ENCODE peak calls at places on chromosomes 11 and 22, in six cellular contexts. G, R, X, J, P and V are unnamed samples.

GRCh38 chr11:130122141-130122575 is 37.4 kb upstream of the ST14 start:
- DNase-seq in G (no peak), R (no peak), X (no peak), J (no peak), P (no peak), V (no peak)

GRCh38 chr11:93329936-93330445 is 551 bp upstream of the DEUP1 start:
- DNase-seq in G (no peak), R (no peak), X (peak; percentile 18), J (peak; percentile 4), P (no peak), V (no peak)

GRCh38 chr11:33692013-33692504 is 8.6 kb downstream of the C11orf91 start:
- DNase-seq in G (peak; percentile 75), R (peak; percentile 92), X (no peak), J (peak; percentile 98), P (peak; percentile 47), V (no peak)

GRCh38 chr11:119432484-119433368 is 9.8 kb upstream of the THY1 start:
- DNase-seq in G (no peak), R (no peak), X (no peak), J (peak; percentile 91), P (no peak), V (peak; percentile 49)

GRCh38 chr11:57597971-57598830 is 716 bp downstream of the SERPING1 start:
- DNase-seq in G (peak; percentile 66), R (peak; percentile 89), X (peak; percentile 77), J (peak; percentile 83), P (peak; percentile 86), V (no peak)

GRCh38 chr11:134606251-134606650 is 194.2 kb upstream of the B3GAT1 start:
- DNase-seq in G (no peak), R (no peak), X (no peak), J (no peak), P (no peak), V (no peak)

GRCh38 chr22:38572065-38572464 is 2.1 kb upstream of the DMC1 start:
- DNase-seq in G (peak; percentile 37), R (no peak), X (peak; percentile 35), J (peak; percentile 80), P (no peak), V (peak; percentile 72)

GRCh38 chr11:19739872-19740271 is 27.2 kb downstream of the NAV2 start:
- DNase-seq in G (no peak), R (no peak), X (no peak), J (peak; percentile 65), P (no peak), V (no peak)

GRCh38 chr11:19344661-19345518 is 104.1 kb upstream of the E2F8 start:
- DNase-seq in G (peak; percentile 49), R (no peak), X (no peak), J (peak; percentile 86), P (peak; percentile 42), V (no peak)

GRCh38 chr11:103529217-103529684 is 420.0 kb downstream of the DYNC2H1 start:
- DNase-seq in G (no peak), R (no peak), X (no peak), J (peak; percentile 94), P (no peak), V (no peak)

GRCh38 chr11:114166897-114167323 is 107.4 kb downstream of the ZBTB16 start:
- DNase-seq in G (peak; percentile 55), R (no peak), X (no peak), J (peak; percentile 88), P (no peak), V (no peak)

GRCh38 chr11:20536784-20537183 is 62.6 kb upstream of the SLC6A5 start:
- DNase-seq in G (no peak), R (no peak), X (no peak), J (no peak), P (no peak), V (no peak)

GRCh38 chr22:49364398-49364797 is 463.3 kb downstream of the BRD1 start:
- DNase-seq in G (no peak), R (no peak), X (no peak), J (no peak), P (no peak), V (no peak)

GRCh38 chr22:39622881-39623367 is 52.4 kb downstream of the CACNA1I start:
- DNase-seq in G (peak; percentile 47), R (no peak), X (peak; percentile 61), J (peak; percentile 48), P (peak; percentile 52), V (peak; percentile 86)

GRCh38 chr11:799641-800316 is 1.7 kb upstream of the SLC25A22 start:
- DNase-seq in G (no peak), R (no peak), X (no peak), J (no peak), P (no peak), V (no peak)

GRCh38 chr11:2777871-2778629 is 78.3 kb upstream of the KCNQ1OT1 start:
- DNase-seq in G (peak; percentile 24), R (peak; percentile 61), X (peak; percentile 57), J (no peak), P (peak; percentile 16), V (no peak)

GRCh38 chr11:2778630-2779498 is 79.1 kb upstream of the KCNQ1OT1 start:
- DNase-seq in G (peak; percentile 97), R (peak; percentile 89), X (peak; percentile 85), J (peak; percentile 65), P (peak; percentile 78), V (no peak)

GRCh38 chr11:2776351-2777061 is 76.7 kb upstream of the KCNQ1OT1 start:
- DNase-seq in G (peak; percentile 14), R (peak; percentile 59), X (no peak), J (no peak), P (no peak), V (no peak)

GRCh38 chr11:2775626-2776350 is 76.0 kb upstream of the KCNQ1OT1 start:
- DNase-seq in G (no peak), R (peak; percentile 54), X (no peak), J (no peak), P (no peak), V (no peak)

GRCh38 chr11:2777396-2777795 is 77.6 kb upstream of the KCNQ1OT1 start:
- DNase-seq in G (peak; percentile 45), R (peak; percentile 63), X (no peak), J (peak; percentile 42), P (peak; percentile 7), V (no peak)
- H3K27ac ChIP-seq in G (peak overlapping the region; percentile 91), R (no peak overlapping the region), X (no peak overlapping the region), J (no peak overlapping the region), P (peak overlapping the region; percentile 96), V (no peak overlapping the region)

GRCh38 chr11:86804871-86805415 is 4.6 kb downstream of the PRSS23 start:
- DNase-seq in G (no peak), R (no peak), X (no peak), J (peak; percentile 66), P (no peak), V (no peak)
- H3K4me3 ChIP-seq in G (no peak overlapping the region), R (no peak overlapping the region), X (no peak overlapping the region), J (peak overlapping the region; percentile 24), P (no peak overlapping the region), V (no peak overlapping the region)

GRCh38 chr11:106473089-106473722 is 395.7 kb downstream of the AASDHPPT start:
- DNase-seq in G (no peak), R (no peak), X (no peak), J (peak; percentile 39), P (no peak), V (no peak)

GRCh38 chr11:106475181-106475580 is 397.7 kb downstream of the AASDHPPT start:
- DNase-seq in G (no peak), R (no peak), X (no peak), J (no peak), P (no peak), V (no peak)

GRCh38 chr11:106480581-106481185 is 403.2 kb downstream of the AASDHPPT start:
- DNase-seq in G (no peak), R (no peak), X (no peak), J (no peak), P (no peak), V (no peak)

GRCh38 chr11:106474274-106474673 is 396.8 kb downstream of the AASDHPPT start:
- DNase-seq in G (no peak), R (no peak), X (no peak), J (no peak), P (no peak), V (no peak)

DNA sequence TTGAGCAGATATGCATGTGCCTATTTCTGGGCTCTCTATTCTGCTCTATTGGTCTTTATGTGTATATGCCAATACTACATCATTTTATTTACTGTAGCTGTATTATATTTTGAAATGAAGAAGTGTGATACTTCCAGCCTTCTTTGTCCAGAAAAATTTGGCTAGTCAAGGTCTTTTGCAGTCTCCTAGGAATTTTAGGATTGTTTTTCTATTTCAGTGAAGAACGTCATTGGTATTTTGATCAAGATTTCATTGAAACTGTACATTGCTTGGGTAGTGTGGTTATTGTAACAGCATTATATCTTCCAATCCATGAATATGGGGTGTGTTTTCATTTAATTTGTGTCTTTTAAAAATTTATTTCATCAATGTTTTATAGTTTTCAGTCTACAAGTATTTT is 400.3 kb downstream of the AASDHPPT start:
- DNase-seq in G (no peak), R (no peak), X (no peak), J (no peak), P (no peak), V (no peak)
- H3K9me3 ChIP-seq in G (no peaks in the 10 kb centered on the region), R (no peaks in the 10 kb centered on the region), X (peaks cover 2% of the 10 kb centered on the region), J (no peaks in the 10 kb centered on the region), P (peaks cover 11% of the 10 kb centered on the region), V (no peaks in the 10 kb centered on the region)

GRCh38 chr22:20204821-20205220 is 54.0 kb upstream of the CCDC188 start:
- DNase-seq in G (no peak), R (no peak), X (no peak), J (peak; percentile 28), P (no peak), V (no peak)

GRCh38 chr22:20205464-20205963 is 54.7 kb upstream of the CCDC188 start:
- DNase-seq in G (no peak), R (no peak), X (no peak), J (no peak), P (no peak), V (no peak)

GRCh38 chr22:20207277-20208025 is 56.6 kb upstream of the CCDC188 start:
- DNase-seq in G (no peak), R (no peak), X (peak; percentile 70), J (no peak), P (no peak), V (no peak)

GRCh38 chr22:20205964-20206708 is 55.3 kb upstream of the CCDC188 start:
- DNase-seq in G (peak; percentile 68), R (peak; percentile 74), X (peak; percentile 95), J (peak; percentile 82), P (peak; percentile 67), V (peak; percentile 92)

GRCh38 chr22:20206709-20207215 is 55.9 kb upstream of the CCDC188 start:
- DNase-seq in G (peak; percentile 61), R (no peak), X (peak; percentile 97), J (peak; percentile 60), P (no peak), V (peak; percentile 54)
- H3K27ac ChIP-seq in G (no peak overlapping the region), R (peak overlapping the region; percentile 37), X (peak overlapping the region; percentile 67), J (peak overlapping the region; percentile 47), P (peak overlapping the region; percentile 89), V (no peak overlapping the region)

GRCh38 chr11:44304091-44305084 is 5.6 kb downstream of the ALX4 start:
- DNase-seq in G (no peak), R (no peak), X (no peak), J (peak; percentile 30), P (no peak), V (no peak)
- H3K4me3 ChIP-seq in G (no peak overlapping the region), R (no peak overlapping the region), X (no peak overlapping the region), J (peak overlapping the region; percentile 46), P (peak overlapping the region; percentile 66), V (no peak overlapping the region)